ENCODE peak calls at places on chromosomes 1 and 21, in five cellular contexts. B, L, O, N and Z are unnamed samples.
A peak's percentile ranks its signal among the peaks of the same experiment; 100 is the strongest.

GRCh38 chr1:243984788-243985187 is 66.3 kb upstream of the ZBTB18 start:
- DNase-seq in B (no peak), L (no peak), O (no peak), N (no peak), Z (no peak)

GRCh38 chr1:10033359-10033845 is 644 bp downstream of the UBE4B start:
- DNase-seq in B (no peak), L (no peak), O (peak; percentile 45), N (peak; percentile 71), Z (no peak)

GRCh38 chr21:35249636-35250035 is 200.5 kb upstream of the RUNX1 start:
- DNase-seq in B (no peak), L (no peak), O (no peak), N (no peak), Z (no peak)

GRCh38 chr1:17550684-17551584 is 11.4 kb downstream of the ARHGEF10L start:
- DNase-seq in B (no peak), L (no peak), O (no peak), N (peak; percentile 21), Z (no peak)

GRCh38 chr1:192445243-192445642 is 128.5 kb downstream of the RGS21 start:
- DNase-seq in B (no peak), L (no peak), O (no peak), N (no peak), Z (no peak)

GRCh38 chr21:16347223-16347622 is 617.4 kb downstream of the USP25 start:
- DNase-seq in B (no peak), L (no peak), O (no peak), N (no peak), Z (no peak)

GRCh38 chr1:29355375-29355774 is 119.1 kb downstream of the PTPRU start:
- DNase-seq in B (no peak), L (no peak), O (no peak), N (no peak), Z (no peak)

GRCh38 chr21:14737922-14738321 is 191.8 kb upstream of the SAMSN1 start:
- DNase-seq in B (no peak), L (peak; percentile 29), O (peak; percentile 43), N (peak; percentile 70), Z (no peak)

GRCh38 chr21:31537872-31538576 is 121.5 kb upstream of the SOD1 start:
- DNase-seq in B (no peak), L (no peak), O (no peak), N (peak; percentile 18), Z (no peak)

GRCh38 chr1:47416319-47417128 is 439 bp downstream of the FOXE3 start:
- DNase-seq in B (no peak), L (no peak), O (no peak), N (peak; percentile 33), Z (no peak)

GRCh38 chr1:177032434-177032833 is 132.1 kb downstream of the ASTN1 start:
- DNase-seq in B (no peak), L (no peak), O (no peak), N (no peak), Z (no peak)

GRCh38 chr1:96236156-96236739 is 485.3 kb upstream of the PTBP2 start:
- DNase-seq in B (no peak), L (no peak), O (no peak), N (peak; percentile 47), Z (no peak)

GRCh38 chr1:18307329-18307898 is 173.3 kb upstream of the KLHDC7A start:
- DNase-seq in B (no peak), L (no peak), O (no peak), N (no peak), Z (no peak)

GRCh38 chr1:107963601-107964396 is 1.2 kb downstream of the VAV3 start:
- DNase-seq in B (peak; percentile 35), L (peak; percentile 20), O (peak; percentile 56), N (peak; percentile 48), Z (peak; percentile 29)

GRCh38 chr1:233394860-233395717 is 67.6 kb downstream of the MAP3K21 start:
- DNase-seq in B (no peak), L (no peak), O (no peak), N (peak; percentile 66), Z (no peak)

GRCh38 chr1:147214842-147215539 is 10.1 kb downstream of the FMO5 start:
- DNase-seq in B (no peak), L (no peak), O (no peak), N (no peak), Z (no peak)

GRCh38 chr1:178362784-178363183 is 134.0 kb downstream of the CLEC20A start:
- DNase-seq in B (no peak), L (no peak), O (no peak), N (no peak), Z (no peak)

GRCh38 chr1:170071378-170071777 is 3.1 kb downstream of the KIFAP3 start:
- DNase-seq in B (no peak), L (no peak), O (no peak), N (no peak), Z (no peak)

GRCh38 chr1:228691926-228692325 is 43.4 kb upstream of the RHOU start:
- DNase-seq in B (no peak), L (no peak), O (no peak), N (peak; percentile 76), Z (no peak)

GRCh38 chr21:45513003-45513706 is 29.1 kb downstream of the SLC19A1 start:
- DNase-seq in B (no peak), L (no peak), O (no peak), N (no peak), Z (no peak)

GRCh38 chr1:168637350-168637991 is 61.1 kb downstream of the XCL1 start:
- DNase-seq in B (no peak), L (no peak), O (no peak), N (peak; percentile 67), Z (no peak)

GRCh38 chr1:38815903-38816627 is 43.5 kb downstream of the RRAGC start:
- DNase-seq in B (no peak), L (no peak), O (no peak), N (peak; percentile 66), Z (no peak)

GRCh38 chr1:84973493-84974334 is 23.2 kb downstream of the MCOLN2 start:
- DNase-seq in B (no peak), L (no peak), O (no peak), N (no peak), Z (no peak)

GRCh38 chr1:2894381-2895041 is 93.0 kb upstream of the TTC34 start:
- DNase-seq in B (no peak), L (peak; percentile 37), O (no peak), N (no peak), Z (no peak)

GRCh38 chr1:233304489-233305102 is 9.1 kb upstream of the PCNX2 start:
- DNase-seq in B (no peak), L (no peak), O (no peak), N (peak; percentile 39), Z (no peak)

GRCh38 chr1:26277719-26278118 is 2.2 kb upstream of the SH3BGRL3 start:
- DNase-seq in B (no peak), L (no peak), O (no peak), N (peak; percentile 48), Z (no peak)

GRCh38 chr1:25562101-25562927 is 18.9 kb downstream of the LDLRAP1 start:
- DNase-seq in B (peak; percentile 37), L (peak; percentile 77), O (peak; percentile 62), N (no peak), Z (peak; percentile 58)

GRCh38 chr1:88773540-88774150 is 89.6 kb downstream of the PKN2 start:
- DNase-seq in B (no peak), L (no peak), O (no peak), N (no peak), Z (peak; percentile 11)

GRCh38 chr1:185104083-185104482 is 52.7 kb downstream of the TRMT1L start:
- DNase-seq in B (no peak), L (no peak), O (no peak), N (no peak), Z (no peak)

GRCh38 chr21:33372582-33372981 is 30.6 kb upstream of the IFNGR2 start:
- DNase-seq in B (no peak), L (no peak), O (no peak), N (no peak), Z (no peak)

GRCh38 chr1:211393203-211393602 is 66.6 kb downstream of the TRAF5 start:
- DNase-seq in B (no peak), L (no peak), O (no peak), N (no peak), Z (no peak)